ENCODE peak calls at places on chromosome X, in four cellular contexts. X, C, W and T are unnamed samples.

GRCh38 chrX:49166914-49167739 is 4.6 kb downstream of the MAGIX start:
- DNase-seq in X (peak; percentile 94), C (peak; percentile 75), W (peak; percentile 51), T (no peak)

GRCh38 chrX:153374426-153374825 is 26.7 kb downstream of the PNMA6E start:
- DNase-seq in X (no peak), C (no peak), W (no peak), T (no peak)

GRCh38 chrX:55767100-55767499 is 49.6 kb downstream of the RRAGB start:
- DNase-seq in X (no peak), C (no peak), W (no peak), T (no peak)

GRCh38 chrX:24423960-24424359 is 41.1 kb upstream of the PDK3 start:
- DNase-seq in X (no peak), C (no peak), W (no peak), T (no peak)

GRCh38 chrX:108582151-108582550 is 142.5 kb downstream of the COL4A5 start:
- DNase-seq in X (no peak), C (no peak), W (no peak), T (no peak)

GRCh38 chrX:119228506-119229290 is 7.4 kb upstream of the PGRMC1 start:
- DNase-seq in X (no peak), C (no peak), W (no peak), T (no peak)

GRCh38 chrX:55717521-55718497 is at the start of gene RRAGB:
- DNase-seq in X (peak; percentile 98), C (peak; percentile 92), W (peak; percentile 92), T (peak; percentile 96)

GRCh38 chrX:44675364-44676024 is 132.8 kb upstream of the FUNDC1 start:
- DNase-seq in X (no peak), C (no peak), W (no peak), T (no peak)

GRCh38 chrX:44062842-44063241 is 89.7 kb upstream of the NDP start:
- DNase-seq in X (no peak), C (no peak), W (no peak), T (no peak)

GRCh38 chrX:22039541-22039940 is 7.4 kb downstream of the PHEX start:
- DNase-seq in X (no peak), C (no peak), W (no peak), T (no peak)

GRCh38 chrX:267771-268261 is 13.4 kb upstream of the PLCXD1 start:
- DNase-seq in X (peak; percentile 72), C (no peak), W (peak; percentile 23), T (no peak)

GRCh38 chrX:101595739-101596419 is 21.9 kb downstream of the ARMCX6 start:
- DNase-seq in X (no peak), C (no peak), W (no peak), T (no peak)

GRCh38 chrX:68498044-68498507 is 775 bp upstream of the YIPF6 start:
- DNase-seq in X (no peak), C (no peak), W (no peak), T (no peak)

GRCh38 chrX:103722505-103722904 is 11.8 kb downstream of the TMEM31 start:
- DNase-seq in X (no peak), C (no peak), W (no peak), T (no peak)

GRCh38 chrX:75155830-75156525 is at the start of gene ABCB7:
- DNase-seq in X (peak; percentile 87), C (peak; percentile 74), W (peak; percentile 57), T (no peak)

GRCh38 chrX:37348237-37349130 is 680 bp upstream of the PRRG1 start:
- DNase-seq in X (no peak), C (no peak), W (no peak), T (no peak)

GRCh38 chrX:17654116-17654515 is 83.2 kb upstream of the SCML1 start:
- DNase-seq in X (no peak), C (no peak), W (no peak), T (no peak)

GRCh38 chrX:148070504-148070877 is 89.4 kb downstream of the FMR1NB start:
- DNase-seq in X (no peak), C (no peak), W (no peak), T (no peak)

DNA sequence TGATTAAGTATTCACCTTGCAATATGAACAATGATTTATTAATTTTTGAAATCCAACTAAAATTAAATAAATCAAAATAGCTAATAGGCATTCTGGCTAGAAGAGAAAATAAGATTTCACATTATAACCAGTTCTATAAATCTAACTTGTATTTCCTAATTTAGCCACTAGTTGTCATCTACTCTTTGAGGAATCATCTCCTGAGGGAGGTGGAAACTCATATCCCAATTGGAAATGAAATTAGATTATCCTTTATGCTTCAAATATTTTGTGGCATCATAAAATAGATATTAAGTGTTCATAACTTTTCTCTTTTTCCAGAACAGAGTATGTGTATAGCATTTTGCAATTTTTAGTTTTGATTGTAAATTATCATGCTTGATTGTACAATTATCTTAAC is 558.5 kb upstream of the DIAPH2 start:
- DNase-seq in X (no peak), C (no peak), W (no peak), T (no peak)
- TF ChIP-seq CTCF in X (no peak), C (no peak), W (no peak), T (no peak)

DNA sequence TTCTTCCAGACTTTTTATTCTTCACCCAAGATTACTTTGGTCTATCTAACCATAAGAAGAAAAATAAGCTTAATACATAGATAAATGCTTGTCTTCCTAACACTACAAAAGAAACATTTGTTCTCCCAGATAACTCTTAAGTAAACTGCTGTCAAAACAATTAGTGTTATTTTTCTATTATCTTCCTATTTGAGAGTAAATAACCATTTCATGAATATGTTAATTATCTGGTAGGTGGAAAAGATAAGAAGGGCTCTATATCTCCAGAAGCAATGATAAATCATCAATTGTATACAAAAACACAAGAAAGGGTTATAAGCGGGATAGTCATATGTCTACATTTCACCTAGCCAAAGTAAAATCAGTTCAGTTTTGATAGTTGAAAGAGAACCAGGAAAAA is 180.4 kb downstream of the ZIC3 start:
- DNase-seq in X (no peak), C (no peak), W (no peak), T (no peak)
- TF ChIP-seq CTCF in X (no peak), C (no peak), W (no peak), T (no peak)

DNA sequence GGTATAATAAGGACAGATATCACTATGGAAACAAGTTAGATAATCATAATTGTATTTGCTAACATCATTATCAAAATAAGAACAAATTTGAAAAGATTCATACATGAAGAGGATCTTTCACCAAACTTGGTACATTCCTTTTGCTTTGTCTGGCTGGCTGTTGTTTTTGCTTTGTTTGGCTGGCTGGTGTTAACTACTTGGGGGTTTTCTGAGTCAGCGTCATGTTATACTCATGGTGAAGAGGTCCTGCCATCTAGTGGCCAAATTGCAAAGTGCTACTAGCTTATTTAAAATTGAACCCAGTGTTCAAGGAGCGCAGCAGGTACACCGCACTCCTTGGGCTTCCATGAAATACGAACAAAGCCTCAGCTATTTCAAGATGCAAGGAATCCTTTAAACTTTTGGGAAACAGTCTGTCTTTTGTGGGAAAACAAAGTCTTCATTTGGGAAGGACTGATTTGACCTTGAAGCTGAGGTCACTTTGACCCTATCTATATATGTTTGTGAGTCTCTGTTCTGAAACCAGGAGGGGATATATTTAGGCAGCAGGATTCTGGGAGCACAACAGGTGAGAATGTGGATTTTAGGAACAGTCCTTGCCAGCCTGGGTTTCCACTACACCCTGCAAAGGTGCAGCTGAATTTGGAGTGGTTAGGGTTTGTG is 129.7 kb downstream of the PLS3 start:
- DNase-seq in X (no peak), C (no peak), W (peak; percentile 31), T (peak; percentile 89)
- TF ChIP-seq CTCF in X (no peak), C (peak; percentile 51), W (peak; percentile 59), T (peak; percentile 90)

GRCh38 chrX:15838017-15838416 is 16.6 kb downstream of the AP1S2 start:
- DNase-seq in X (no peak), C (no peak), W (no peak), T (no peak)
- TF ChIP-seq CTCF in X (no peak), C (peak; percentile 35), W (no peak), T (peak; percentile 31)

DNA sequence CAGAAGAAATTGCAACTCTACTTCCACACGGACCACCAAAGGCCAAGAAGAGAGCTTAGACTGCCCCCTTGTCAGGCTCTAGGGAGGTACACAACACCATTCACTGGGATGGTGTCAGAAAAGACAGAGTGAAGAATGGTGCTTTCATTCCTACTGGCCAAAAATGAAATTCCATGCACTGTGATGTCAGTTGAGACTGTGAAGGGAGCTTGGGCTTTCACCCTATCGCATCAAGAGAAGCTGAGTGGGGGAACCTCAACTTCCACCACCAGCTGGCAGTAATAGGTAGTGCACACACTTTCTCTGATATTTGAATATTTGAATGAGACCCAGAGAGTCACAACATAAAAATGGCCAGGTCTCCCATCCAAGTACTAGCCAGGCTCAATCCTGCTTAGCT is 65.9 kb downstream of the ZNF711 start:
- DNase-seq in X (no peak), C (no peak), W (no peak), T (no peak)
- TF ChIP-seq CTCF in X (no peak), C (no peak), W (no peak), T (no peak)

DNA sequence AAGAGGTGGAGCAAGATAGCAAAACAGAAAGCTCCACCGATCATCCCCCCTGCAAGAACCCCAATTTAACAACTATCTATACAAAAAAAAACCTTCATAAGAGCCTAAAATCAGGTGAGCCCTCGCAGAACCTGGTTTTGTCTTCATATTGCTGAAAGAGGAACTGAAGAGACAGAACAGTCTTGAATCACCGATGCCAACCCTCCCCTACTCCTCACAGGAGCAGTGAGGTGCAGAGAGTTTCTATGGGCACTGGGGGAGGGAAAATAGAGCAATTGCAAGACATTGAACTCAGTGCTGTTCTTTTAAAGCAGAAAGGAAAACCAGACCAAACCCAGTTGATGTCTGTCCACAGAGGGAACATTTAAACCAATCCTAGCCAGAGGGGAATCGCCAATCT is 1370.3 kb downstream of the FAM133A start:
- DNase-seq in X (no peak), C (no peak), W (no peak), T (no peak)
- TF ChIP-seq CTCF in X (no peak), C (no peak), W (no peak), T (no peak)

DNA sequence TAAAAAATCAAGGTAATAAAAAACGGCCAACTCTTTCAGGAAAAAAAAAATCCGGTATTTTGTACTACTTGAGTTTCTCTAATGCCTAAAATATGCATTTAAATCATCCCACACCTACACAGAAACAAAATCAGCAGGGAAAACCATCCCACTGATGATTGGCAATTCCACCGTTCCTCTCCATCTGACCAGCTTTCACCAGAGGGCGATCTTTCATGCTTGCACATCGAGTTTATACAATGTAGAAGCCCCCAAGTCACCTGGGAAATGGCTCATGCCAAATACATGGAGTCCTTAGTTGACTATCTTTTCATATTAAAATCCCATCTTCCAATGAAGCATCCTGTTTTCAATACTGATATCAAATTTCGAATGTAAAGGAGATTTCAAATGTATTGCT is 69.2 kb downstream of the PTCHD1 start:
- DNase-seq in X (no peak), C (no peak), W (no peak), T (no peak)
- TF ChIP-seq CTCF in X (no peak), C (no peak), W (no peak), T (peak; percentile 12)

GRCh38 chrX:143058096-143058495 is 32.4 kb downstream of the SPANXN4 start:
- DNase-seq in X (no peak), C (no peak), W (no peak), T (no peak)
- TF ChIP-seq CTCF in X (no peak), C (no peak), W (no peak), T (no peak)

DNA sequence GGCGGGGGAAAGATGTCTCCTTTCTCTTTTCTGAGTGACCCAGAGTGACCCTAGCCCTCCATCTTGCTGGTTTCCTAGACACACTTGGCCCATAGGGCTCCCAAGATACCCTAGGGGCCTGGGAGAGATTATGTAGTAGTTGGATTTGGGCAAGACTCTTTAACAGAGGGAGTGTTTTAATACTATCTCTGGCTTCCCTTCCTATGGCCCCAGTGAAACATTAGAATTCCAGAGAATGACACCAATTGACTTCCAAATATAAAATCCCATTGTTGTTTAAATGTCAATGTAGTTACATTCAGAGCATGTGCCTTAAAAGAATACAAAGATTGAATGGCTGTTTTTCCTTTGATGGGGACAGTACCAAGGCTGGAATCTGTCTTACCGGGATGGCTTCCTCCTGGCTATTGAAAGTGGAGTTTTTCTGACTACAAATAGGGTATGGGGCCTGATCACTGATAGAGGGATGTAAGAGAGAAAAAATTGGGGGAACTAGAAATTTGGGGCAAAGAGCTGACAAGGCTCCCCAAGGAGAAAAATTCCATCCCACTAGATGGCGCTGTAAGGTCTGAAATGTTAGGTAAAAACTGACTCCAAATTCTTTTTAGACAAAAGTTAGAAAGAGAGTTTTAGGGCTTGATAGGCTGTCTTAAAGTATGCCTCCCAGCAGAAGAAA is 10.7 kb downstream of the TENT5D start:
- DNase-seq in X (no peak), C (no peak), W (no peak), T (no peak)
- TF ChIP-seq CTCF in X (no peak), C (no peak), W (no peak), T (no peak)